ENCODE peak calls at places on chromosomes 13 and 19, in seven cellular contexts. V, O, Y, M, D, F and L are unnamed samples.

GRCh38 chr19:32396046-32396652 is 9.4 kb upstream of the DPY19L3 start:
- DNase-seq in V (no peak), O (no peak), Y (no peak), M (no peak), D (no peak), F (no peak), L (no peak)

GRCh38 chr13:25602206-25602605 is 230.4 kb downstream of the ATP8A2 start:
- DNase-seq in V (no peak), O (no peak), Y (no peak), M (no peak), D (no peak), F (no peak), L (peak)

GRCh38 chr13:109789262-109789661 is 2.9 kb upstream of the IRS2 start:
- DNase-seq in V (no peak), O (no peak), Y (no peak), M (no peak), D (no peak), F (peak), L (no peak)

GRCh38 chr13:39232401-39232980 is 194.2 kb downstream of the NHLRC3 start:
- DNase-seq in V (no peak), O (no peak), Y (no peak), M (no peak), D (no peak), F (no peak), L (no peak)

GRCh38 chr19:35767288-35768081 is 7.9 kb upstream of the ARHGAP33 start:
- DNase-seq in V (no peak), O (peak), Y (peak), M (no peak), D (no peak), F (peak), L (no peak)

GRCh38 chr13:29817604-29818378 is 32.6 kb downstream of the UBL3 start:
- DNase-seq in V (no peak), O (no peak), Y (no peak), M (no peak), D (peak), F (peak), L (no peak)

GRCh38 chr13:40422588-40423235 is 243.7 kb downstream of the FOXO1 start:
- DNase-seq in V (no peak), O (no peak), Y (no peak), M (no peak), D (no peak), F (no peak), L (no peak)

GRCh38 chr13:74158028-74158427 is 23.8 kb upstream of the KLF12 start:
- DNase-seq in V (no peak), O (no peak), Y (no peak), M (no peak), D (no peak), F (no peak), L (no peak)

GRCh38 chr19:3185482-3186376 is at the start of gene NCLN:
- DNase-seq in V (peak), O (peak), Y (peak), M (peak), D (peak), F (peak), L (peak)

GRCh38 chr13:80630685-80631121 is 289.8 kb upstream of the SPRY2 start:
- DNase-seq in V (no peak), O (no peak), Y (no peak), M (no peak), D (no peak), F (no peak), L (no peak)

GRCh38 chr13:77537302-77537919 is 1.9 kb downstream of the SCEL start:
- DNase-seq in V (no peak), O (no peak), Y (no peak), M (no peak), D (no peak), F (no peak), L (no peak)

GRCh38 chr19:19480688-19481087 is 34.7 kb downstream of the TSSK6 start:
- DNase-seq in V (no peak), O (no peak), Y (no peak), M (no peak), D (peak), F (no peak), L (no peak)

GRCh38 chr13:110555601-110556223 is 5.8 kb downstream of the RAB20 start:
- DNase-seq in V (no peak), O (peak), Y (no peak), M (no peak), D (no peak), F (no peak), L (peak)

GRCh38 chr13:112450567-112451240 is 74.5 kb downstream of the SPACA7 start:
- DNase-seq in V (no peak), O (no peak), Y (peak), M (no peak), D (no peak), F (no peak), L (no peak)

GRCh38 chr19:38837656-38838121 is 6.1 kb upstream of the ECH1 start:
- DNase-seq in V (no peak), O (peak), Y (no peak), M (peak), D (no peak), F (no peak), L (peak)

GRCh38 chr19:38264486-38265212 is at the start of gene SPINT2:
- DNase-seq in V (peak), O (no peak), Y (peak), M (no peak), D (no peak), F (peak), L (no peak)

GRCh38 chr19:53824134-53824611 is at the start of gene NLRP12:
- DNase-seq in V (no peak), O (no peak), Y (no peak), M (no peak), D (no peak), F (no peak), L (no peak)

GRCh38 chr13:112752711-112753541 is 63.1 kb downstream of the ATP11A start:
- DNase-seq in V (no peak), O (no peak), Y (no peak), M (no peak), D (no peak), F (no peak), L (no peak)

GRCh38 chr19:10089801-10090375 is 3.8 kb downstream of the SHFL start:
- DNase-seq in V (no peak), O (no peak), Y (no peak), M (peak), D (no peak), F (no peak), L (no peak)

GRCh38 chr13:81001828-81002385 is 661.0 kb upstream of the SPRY2 start:
- DNase-seq in V (no peak), O (no peak), Y (no peak), M (no peak), D (no peak), F (no peak), L (no peak)

GRCh38 chr13:69319659-69320058 is 788.0 kb upstream of the ATXN8OS start:
- DNase-seq in V (no peak), O (no peak), Y (no peak), M (no peak), D (no peak), F (no peak), L (no peak)

GRCh38 chr13:45989607-45990006 is 62.9 kb downstream of the ZC3H13 start:
- DNase-seq in V (no peak), O (no peak), Y (no peak), M (no peak), D (no peak), F (no peak), L (no peak)

GRCh38 chr13:106418556-106418955 is 116.9 kb downstream of the EFNB2 start:
- DNase-seq in V (no peak), O (no peak), Y (no peak), M (no peak), D (no peak), F (peak), L (no peak)

GRCh38 chr13:105937451-105937850 is 598.0 kb downstream of the EFNB2 start:
- DNase-seq in V (no peak), O (no peak), Y (no peak), M (no peak), D (no peak), F (peak), L (no peak)

GRCh38 chr13:38372818-38373217 is 23.2 kb downstream of the UFM1 start:
- DNase-seq in V (no peak), O (no peak), Y (no peak), M (no peak), D (no peak), F (no peak), L (no peak)

GRCh38 chr19:17557461-17557860 is 2.0 kb downstream of the COLGALT1 start:
- DNase-seq in V (no peak), O (no peak), Y (no peak), M (no peak), D (no peak), F (no peak), L (no peak)

GRCh38 chr19:13053238-13053637 is 49.4 kb downstream of the LYL1 start:
- DNase-seq in V (no peak), O (no peak), Y (no peak), M (no peak), D (no peak), F (no peak), L (no peak)

GRCh38 chr19:36775768-36776167 is 3.2 kb upstream of the ZNF850 start:
- DNase-seq in V (no peak), O (no peak), Y (no peak), M (no peak), D (no peak), F (no peak), L (no peak)

GRCh38 chr19:1621574-1621973 is 16.3 kb upstream of the UQCR11 start:
- DNase-seq in V (no peak), O (no peak), Y (no peak), M (no peak), D (no peak), F (no peak), L (no peak)

GRCh38 chr19:34096020-34096915 is 76.0 kb upstream of the LSM14A start:
- DNase-seq in V (peak), O (peak), Y (no peak), M (peak), D (no peak), F (peak), L (peak)

GRCh38 chr13:21573920-21574712 is 29.9 kb downstream of the MICU2 start:
- DNase-seq in V (no peak), O (peak), Y (no peak), M (no peak), D (no peak), F (no peak), L (no peak)

GRCh38 chr19:7349961-7350711 is 1.4 kb downstream of the ARHGEF18 start:
- DNase-seq in V (no peak), O (no peak), Y (no peak), M (no peak), D (no peak), F (no peak), L (no peak)

GRCh38 chr19:50500060-50500752 is 10.8 kb downstream of the JOSD2 start:
- DNase-seq in V (no peak), O (no peak), Y (peak), M (peak), D (no peak), F (peak), L (no peak)

GRCh38 chr13:82330499-82330898 is 1551.8 kb downstream of the SLITRK1 start:
- DNase-seq in V (no peak), O (peak), Y (no peak), M (peak), D (no peak), F (no peak), L (peak)

GRCh38 chr19:22605275-22606211 is 28.6 kb upstream of the ZNF492 start:
- DNase-seq in V (no peak), O (no peak), Y (no peak), M (no peak), D (no peak), F (no peak), L (no peak)

GRCh38 chr19:16406356-16406755 is 65.4 kb downstream of the EPS15L1 start:
- DNase-seq in V (no peak), O (no peak), Y (no peak), M (no peak), D (no peak), F (no peak), L (no peak)

GRCh38 chr19:8641908-8642547 is 11.6 kb downstream of the NFILZ start:
- DNase-seq in V (peak), O (peak), Y (no peak), M (peak), D (no peak), F (peak), L (peak)

GRCh38 chr19:48344892-48345291 is 18.8 kb downstream of the TMEM143 start:
- DNase-seq in V (no peak), O (no peak), Y (no peak), M (peak), D (no peak), F (no peak), L (no peak)

GRCh38 chr19:4636151-4636717 is 3.1 kb upstream of the TNFAIP8L1 start:
- DNase-seq in V (no peak), O (no peak), Y (peak), M (peak), D (no peak), F (peak), L (peak)

GRCh38 chr13:42549555-42549941 is 24.4 kb upstream of the TNFSF11 start:
- DNase-seq in V (no peak), O (no peak), Y (no peak), M (no peak), D (no peak), F (no peak), L (no peak)

GRCh38 chr13:42547615-42548014 is 26.3 kb upstream of the TNFSF11 start:
- DNase-seq in V (no peak), O (no peak), Y (no peak), M (no peak), D (no peak), F (no peak), L (no peak)

GRCh38 chr13:42544246-42544915 is 29.6 kb upstream of the TNFSF11 start:
- DNase-seq in V (no peak), O (no peak), Y (no peak), M (no peak), D (no peak), F (no peak), L (no peak)

GRCh38 chr13:42548731-42549554 is 25.0 kb upstream of the TNFSF11 start:
- DNase-seq in V (no peak), O (no peak), Y (no peak), M (no peak), D (peak), F (no peak), L (no peak)

GRCh38 chr13:42545842-42546241 is 28.1 kb upstream of the TNFSF11 start:
- DNase-seq in V (no peak), O (no peak), Y (no peak), M (no peak), D (no peak), F (no peak), L (no peak)
- TF ChIP-seq JUND in V (no peak), O (no peak), Y (no peak), M (no peak), D (no peak), F (no peak), L (no peak)

GRCh38 chr13:35260316-35260715 is 216.2 kb downstream of the MAB21L1 start:
- DNase-seq in V (no peak), O (no peak), Y (no peak), M (no peak), D (no peak), F (no peak), L (no peak)
- TF ChIP-seq JUND in V (no peak), O (no peak), Y (no peak), M (no peak), D (no peak), F (no peak), L (no peak)

GRCh38 chr13:51770681-51771417 is 33.1 kb downstream of the DHRS12 start:
- DNase-seq in V (no peak), O (no peak), Y (no peak), M (no peak), D (no peak), F (no peak), L (no peak)

GRCh38 chr13:51770160-51770559 is 33.8 kb downstream of the DHRS12 start:
- DNase-seq in V (no peak), O (peak), Y (no peak), M (no peak), D (no peak), F (no peak), L (no peak)

GRCh38 chr13:51772105-51772455 is 31.9 kb downstream of the DHRS12 start:
- DNase-seq in V (no peak), O (no peak), Y (no peak), M (no peak), D (no peak), F (no peak), L (no peak)

GRCh38 chr13:51772781-51773180 is 31.2 kb downstream of the DHRS12 start:
- DNase-seq in V (no peak), O (no peak), Y (no peak), M (no peak), D (no peak), F (no peak), L (no peak)

DNA sequence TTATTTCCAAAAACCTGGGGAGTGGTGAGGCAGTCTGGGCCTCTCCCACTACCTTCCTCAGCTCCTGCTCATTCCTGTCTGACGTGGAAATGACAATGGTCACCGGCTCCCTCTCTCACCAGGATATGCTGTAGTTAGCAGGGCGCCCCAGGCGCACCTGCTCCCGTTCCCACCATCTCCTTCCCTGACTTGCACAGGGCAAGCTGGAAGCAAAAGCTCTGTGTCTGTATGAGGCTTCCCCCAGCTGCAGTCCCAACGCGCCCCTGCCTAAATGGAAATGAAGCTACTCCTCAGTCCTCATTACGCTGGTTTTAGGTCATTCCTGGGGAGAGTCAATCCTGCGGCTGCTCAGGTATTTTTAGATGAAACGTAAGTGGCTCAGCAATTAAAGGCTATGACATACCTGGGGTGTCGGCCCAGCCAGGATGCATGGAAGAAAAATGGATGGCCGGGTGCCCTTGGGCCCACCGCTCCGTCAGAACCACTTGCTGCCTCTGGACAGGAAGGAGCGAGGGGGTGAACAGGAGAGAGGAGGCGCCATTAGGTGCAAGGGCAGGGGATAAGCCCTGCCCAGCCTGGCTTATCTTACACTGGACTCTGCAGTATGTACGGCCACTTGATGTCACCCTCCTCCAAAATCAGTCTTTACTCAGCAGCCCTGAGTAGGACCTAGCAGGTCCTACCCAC is 32.4 kb downstream of the DHRS12 start:
- DNase-seq in V (no peak), O (no peak), Y (no peak), M (no peak), D (no peak), F (no peak), L (no peak)
- TF ChIP-seq JUND in V (no peak), O (no peak), Y (no peak), M (no peak), D (no peak), F (no peak), L (no peak)

GRCh38 chr13:107824636-107825035 is 390.7 kb downstream of the LIG4 start:
- DNase-seq in V (no peak), O (no peak), Y (no peak), M (no peak), D (no peak), F (no peak), L (no peak)
- TF ChIP-seq JUND in V (no peak), O (no peak), Y (no peak), M (no peak), D (no peak), F (no peak), L (no peak)

DNA sequence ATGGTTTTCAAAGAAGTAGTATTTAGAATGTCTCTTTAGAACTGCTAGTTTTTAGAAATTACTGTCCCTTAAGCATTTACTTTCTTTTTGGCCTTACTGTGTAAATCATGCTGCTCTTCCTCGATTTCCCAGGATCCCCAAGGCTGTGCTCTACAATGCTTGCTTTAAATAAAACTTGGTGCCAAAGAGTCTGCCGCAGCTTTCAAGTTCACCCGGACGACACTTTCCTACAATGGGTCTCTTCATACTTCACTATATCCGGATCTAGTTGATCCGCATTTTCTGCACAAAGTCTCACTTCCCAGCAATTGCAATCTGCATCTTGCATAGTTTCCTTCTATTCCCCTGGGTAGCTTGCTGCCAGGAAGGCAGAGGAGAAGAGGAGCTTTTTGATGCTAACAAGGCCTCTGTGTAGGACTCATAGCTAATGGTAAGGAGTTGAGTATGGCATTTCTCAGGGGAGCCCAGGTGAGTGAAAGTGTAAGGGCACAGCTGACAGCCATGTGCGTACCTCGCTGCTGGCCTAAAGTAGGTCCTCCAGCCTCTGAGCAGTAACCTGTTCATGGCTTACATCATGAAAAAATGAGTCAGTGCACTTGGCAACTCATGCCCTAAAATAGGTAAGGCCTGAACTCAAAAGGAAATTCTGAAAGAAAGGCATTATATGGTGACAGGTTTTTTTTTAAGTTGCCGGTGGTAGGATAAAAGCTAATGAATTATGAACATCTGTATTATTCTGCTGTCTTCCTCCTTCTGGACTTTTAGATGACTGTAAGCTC is 101.6 kb downstream of the ENOX1 start:
- DNase-seq in V (no peak), O (no peak), Y (no peak), M (no peak), D (no peak), F (no peak), L (no peak)
- TF ChIP-seq JUND in V (no peak), O (no peak), Y (no peak), M (no peak), D (no peak), F (no peak), L (no peak)

GRCh38 chr13:114282143-114282685 is 813 bp downstream of the UPF3A start:
- DNase-seq in V (no peak), O (peak), Y (peak), M (peak), D (peak), F (peak), L (peak)

GRCh38 chr13:114281351-114282142 is at the start of gene UPF3A:
- DNase-seq in V (peak), O (peak), Y (peak), M (peak), D (peak), F (peak), L (peak)

GRCh38 chr13:114284680-114285079 is 3.3 kb downstream of the UPF3A start:
- DNase-seq in V (no peak), O (no peak), Y (no peak), M (no peak), D (no peak), F (no peak), L (no peak)

GRCh38 chr13:114285166-114285808 is 3.9 kb downstream of the UPF3A start:
- DNase-seq in V (no peak), O (no peak), Y (no peak), M (no peak), D (no peak), F (no peak), L (no peak)

GRCh38 chr13:114283581-114283980 is 2.2 kb downstream of the UPF3A start:
- DNase-seq in V (no peak), O (peak), Y (no peak), M (no peak), D (no peak), F (no peak), L (no peak)
- TF ChIP-seq JUND in V (no peak), O (no peak), Y (no peak), M (no peak), D (no peak), F (no peak), L (no peak)